ENCODE peak calls at places on chromosomes 1 and 21, in seven cellular contexts. U, Q, V, G, P, C and N are unnamed samples.
A peak's percentile ranks its signal among the peaks of the same experiment; 100 is the strongest.

GRCh38 chr1:66247415-66248208 is 286.3 kb upstream of the SGIP1 start:
- DNase-seq in U (no peak), Q (no peak), V (no peak), G (no peak), P (no peak), C (no peak), N (no peak)

GRCh38 chr1:70003509-70003908 is 201.9 kb downstream of the LRRC40 start:
- DNase-seq in U (no peak), Q (no peak), V (no peak), G (no peak), P (no peak), C (no peak), N (no peak)

GRCh38 chr1:165592945-165593823 is 37.9 kb upstream of the MGST3 start:
- DNase-seq in U (peak; percentile 28), Q (peak; percentile 79), V (peak; percentile 39), G (peak; percentile 63), P (peak; percentile 74), C (peak; percentile 82), N (no peak)

GRCh38 chr1:166174108-166174507 is 7.3 kb upstream of the FAM78B start:
- DNase-seq in U (no peak), Q (no peak), V (no peak), G (no peak), P (no peak), C (no peak), N (no peak)

GRCh38 chr1:36384542-36385409 is 948 bp downstream of the STK40 start:
- DNase-seq in U (no peak), Q (peak; percentile 56), V (no peak), G (no peak), P (no peak), C (peak; percentile 66), N (peak; percentile 77)

GRCh38 chr1:108612496-108612895 is 48.4 kb downstream of the HENMT1 start:
- DNase-seq in U (no peak), Q (no peak), V (no peak), G (no peak), P (no peak), C (no peak), N (no peak)

GRCh38 chr1:41741244-41741643 is 177.5 kb downstream of the HIVEP3 start:
- DNase-seq in U (no peak), Q (no peak), V (no peak), G (no peak), P (no peak), C (no peak), N (no peak)

GRCh38 chr1:228037401-228038386 is 30.9 kb downstream of the WNT3A start:
- DNase-seq in U (no peak), Q (no peak), V (no peak), G (no peak), P (no peak), C (no peak), N (no peak)

GRCh38 chr1:199549424-199549823 is 478.1 kb upstream of the NR5A2 start:
- DNase-seq in U (no peak), Q (no peak), V (no peak), G (no peak), P (no peak), C (no peak), N (no peak)

GRCh38 chr1:8082945-8083344 is 56.8 kb upstream of the ERRFI1 start:
- DNase-seq in U (no peak), Q (no peak), V (peak; percentile 77), G (no peak), P (no peak), C (peak; percentile 42), N (no peak)

GRCh38 chr1:23556661-23557470 is 2.4 kb downstream of the ID3 start:
- DNase-seq in U (no peak), Q (no peak), V (peak; percentile 64), G (no peak), P (peak; percentile 57), C (no peak), N (no peak)

GRCh38 chr21:38714998-38715397 is 90.7 kb upstream of the ETS2 start:
- DNase-seq in U (no peak), Q (no peak), V (no peak), G (no peak), P (no peak), C (no peak), N (no peak)

GRCh38 chr1:91700332-91700731 is 185.6 kb downstream of the TGFBR3 start:
- DNase-seq in U (no peak), Q (no peak), V (no peak), G (no peak), P (no peak), C (no peak), N (no peak)

GRCh38 chr21:33238565-33239255 is 9.0 kb downstream of the IFNAR2 start:
- DNase-seq in U (no peak), Q (no peak), V (no peak), G (no peak), P (no peak), C (no peak), N (no peak)

GRCh38 chr1:2496087-2496622 is 20.1 kb downstream of the PLCH2 start:
- DNase-seq in U (no peak), Q (no peak), V (no peak), G (no peak), P (no peak), C (no peak), N (no peak)

GRCh38 chr1:209435654-209436566 is 147.6 kb upstream of the CAMK1G start:
- DNase-seq in U (peak; percentile 60), Q (peak; percentile 73), V (peak; percentile 46), G (peak; percentile 38), P (peak; percentile 63), C (peak; percentile 48), N (no peak)

GRCh38 chr1:11918779-11919519 is 7.3 kb downstream of the KIAA2013 start:
- DNase-seq in U (no peak), Q (peak; percentile 54), V (peak; percentile 62), G (peak; percentile 57), P (peak; percentile 81), C (peak; percentile 62), N (no peak)

GRCh38 chr1:164823486-164824279 is 264.7 kb downstream of the PBX1 start:
- DNase-seq in U (no peak), Q (no peak), V (peak; percentile 5), G (peak; percentile 49), P (peak; percentile 77), C (no peak), N (no peak)

GRCh38 chr1:39214714-39214997 is 10.2 kb downstream of the MACF1 start:
- DNase-seq in U (no peak), Q (no peak), V (no peak), G (no peak), P (no peak), C (no peak), N (no peak)
- H3K4me3 ChIP-seq in U (no peak overlapping the region), Q (no peak overlapping the region), V (no peak overlapping the region), G (no peak overlapping the region), P (no peak overlapping the region), C (no peak overlapping the region), N (no peak overlapping the region)

DNA sequence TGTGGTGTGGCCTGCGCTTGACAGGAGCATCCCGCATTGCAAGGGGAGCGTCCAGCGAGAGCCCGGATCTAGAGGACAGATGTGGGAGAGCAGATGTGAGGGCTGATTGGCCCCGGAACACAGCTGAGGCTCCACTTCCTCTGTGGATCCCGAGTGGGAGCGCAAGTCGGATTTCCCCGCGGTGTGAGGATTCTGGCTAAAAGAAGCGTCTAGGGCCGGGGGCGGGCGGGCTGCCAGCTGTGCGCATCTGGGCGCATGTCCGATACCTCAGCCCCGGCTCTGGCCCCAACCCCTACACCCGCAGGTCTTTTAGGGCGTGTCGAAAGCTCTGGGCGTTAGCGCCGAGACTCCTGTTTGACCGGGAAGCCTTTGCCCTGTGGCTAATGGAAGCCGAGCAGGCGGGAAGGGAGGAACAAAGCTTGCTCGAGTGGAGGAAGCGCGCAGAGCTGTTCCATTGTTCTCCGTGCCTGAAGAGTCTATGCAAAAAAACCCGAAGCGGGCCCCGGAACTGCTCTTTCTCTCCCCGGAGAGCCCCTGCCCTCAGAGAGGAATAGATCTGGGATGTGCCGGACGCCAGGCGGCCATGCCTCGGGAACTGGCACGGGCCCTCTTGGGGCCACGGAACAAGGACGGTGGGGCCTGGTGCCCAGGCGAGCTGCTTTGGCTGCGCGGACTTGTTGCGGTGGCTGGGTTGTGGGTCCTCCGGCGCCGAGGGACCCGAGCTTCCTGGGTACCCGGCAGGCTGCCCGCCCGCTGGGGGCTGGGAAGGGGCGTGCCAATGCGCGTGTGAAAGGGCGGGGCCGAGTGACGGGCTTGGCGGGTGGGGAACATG is 111.1 kb downstream of the NAV1 start:
- DNase-seq in U (no peak), Q (peak; percentile 83), V (no peak), G (no peak), P (no peak), C (peak; percentile 81), N (peak; percentile 89)
- H3K4me3 ChIP-seq in U (peak overlapping the region; percentile 46), Q (peak overlapping the region; percentile 18), V (peak overlapping the region; percentile 72), G (peak overlapping the region; percentile 91), P (peak overlapping the region; percentile 56), C (peak overlapping the region; percentile 56), N (peak overlapping the region; percentile 35)

DNA sequence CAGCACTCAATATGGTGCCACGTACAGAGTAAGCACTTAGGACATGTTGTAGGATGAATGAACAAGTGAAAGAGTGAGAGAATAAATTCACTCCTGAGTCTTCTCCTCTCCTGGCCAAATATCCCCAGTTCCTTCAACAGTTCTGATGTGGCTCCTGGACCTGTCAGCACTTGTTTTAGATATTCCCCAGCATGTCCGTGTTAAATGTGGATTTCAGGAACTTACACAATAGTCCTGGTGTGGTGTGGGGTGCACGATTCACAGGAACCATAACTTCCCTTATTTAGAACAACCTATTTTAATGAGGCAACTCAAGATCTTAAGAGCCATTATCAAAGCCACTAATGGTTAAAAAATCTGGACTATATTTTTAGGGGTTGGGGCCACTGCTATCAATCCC is 39.0 kb upstream of the MYSM1 start:
- DNase-seq in U (no peak), Q (no peak), V (no peak), G (no peak), P (no peak), C (no peak), N (no peak)
- H3K4me3 ChIP-seq in U (no peak overlapping the region), Q (no peak overlapping the region), V (no peak overlapping the region), G (no peak overlapping the region), P (no peak overlapping the region), C (no peak overlapping the region), N (no peak overlapping the region)

GRCh38 chr1:197980457-197980856 is 63.3 kb downstream of the LHX9 start:
- DNase-seq in U (no peak), Q (no peak), V (no peak), G (no peak), P (no peak), C (no peak), N (no peak)
- H3K4me3 ChIP-seq in U (no peak overlapping the region), Q (no peak overlapping the region), V (no peak overlapping the region), G (no peak overlapping the region), P (no peak overlapping the region), C (no peak overlapping the region), N (no peak overlapping the region)